ENCODE peak calls at places on chromosome 5, in six cellular contexts. W is stimulated activated naive CD8-positive, alpha-beta T cell treated with anti-CD3 and anti-CD28 coated beads, Interleukin-15, Interleukin-2, amounts not matched to agents 100 U/mL and 50 U/mL, for 24 hours; G is NCI-H1092; Y is COR-L47; C is HTR-8/SVneo; U is activated CD4-positive, alpha-beta T cell treated with anti-CD3 and anti-CD28 coated beads for 1 hour. B is an unnamed sample.

GRCh38 chr5:77143998-77144836 is 57.1 kb upstream of the ZBED3 start:
- DNase-seq in G (no peak), Y (peak), W (peak), C (peak), U (peak), B (peak)

GRCh38 chr5:134059758-134060495 is 54.6 kb upstream of the TCF7 start:
- DNase-seq in W (no peak), Y (no peak), G (no peak), C (no peak), U (no peak), B (no peak)

GRCh38 chr5:64147379-64147778 is 18.3 kb upstream of the RNF180 start:
- DNase-seq in C (no peak), W (no peak), G (no peak), U (no peak), Y (no peak), B (no peak)

GRCh38 chr5:98333921-98334320 is 439.5 kb upstream of the RGMB start:
- DNase-seq in W (no peak), G (no peak), Y (no peak), C (no peak), U (no peak), B (no peak)

GRCh38 chr5:167413503-167413902 is 877.9 kb upstream of the WWC1 start:
- DNase-seq in G (no peak), U (no peak), C (no peak), W (no peak), Y (no peak), B (no peak)

GRCh38 chr5:174383196-174384178 is 338.0 kb downstream of the NSG2 start:
- DNase-seq in Y (peak), U (no peak), C (no peak), G (no peak), W (no peak), B (no peak)

GRCh38 chr5:98847054-98847453 is 73.6 kb downstream of the RGMB start:
- DNase-seq in Y (no peak), W (no peak), C (no peak), G (no peak), U (no peak), B (no peak)

GRCh38 chr5:6251579-6252102 is 126.7 kb downstream of the MED10 start:
- DNase-seq in U (no peak), W (no peak), Y (no peak), C (no peak), G (no peak), B (no peak)

GRCh38 chr5:83718195-83718825 is 2.3 kb downstream of the HAPLN1 start:
- DNase-seq in U (no peak), C (peak), W (peak), Y (peak), G (peak), B (no peak)

GRCh38 chr5:61055434-61056006 is 106.7 kb downstream of the SMIM15 start:
- DNase-seq in G (peak), W (no peak), C (peak), Y (peak), U (no peak), B (no peak)

GRCh38 chr5:2695200-2695891 is 56.1 kb downstream of the IRX2 start:
- DNase-seq in U (no peak), W (no peak), Y (no peak), G (no peak), C (no peak), B (no peak)

B was measured in activated effector memory CD4-positive, alpha-beta T cell treated with Interleukin-2 at 50 U/mL for 16 hours.